ENCODE peak calls at places on chromosome 6, in four cellular contexts. One of them, this sample, is unnamed.

GRCh38 chr6:142359271-142359960 is 57.6 kb downstream of the ADGRG6 start:
- DNase-seq in cardiac muscle cell: peak; percentile 36
- DNase-seq in spleen: no peak
- DNase-seq in activated gamma-delta T cell treated with Interleukin-2 at 50 U/mL for 16 hours: no peak
- DNase-seq in this sample: no peak

GRCh38 chr6:4973972-4974885 is 29.6 kb downstream of the RPP40 start:
- DNase-seq in cardiac muscle cell: peak; percentile 64
- DNase-seq in spleen: no peak
- DNase-seq in activated gamma-delta T cell treated with Interleukin-2 at 50 U/mL for 16 hours: no peak
- DNase-seq in this sample: peak; percentile 84

GRCh38 chr6:167044696-167045095 is 45.5 kb downstream of the CEP43 start:
- DNase-seq in cardiac muscle cell: peak; percentile 6
- DNase-seq in spleen: no peak
- DNase-seq in activated gamma-delta T cell treated with Interleukin-2 at 50 U/mL for 16 hours: no peak
- DNase-seq in this sample: peak; percentile 53

GRCh38 chr6:30554404-30554803 is 1.9 kb downstream of the GNL1 start:
- DNase-seq in cardiac muscle cell: no peak
- DNase-seq in spleen: no peak
- DNase-seq in activated gamma-delta T cell treated with Interleukin-2 at 50 U/mL for 16 hours: no peak
- DNase-seq in this sample: no peak

GRCh38 chr6:14827366-14827765 is 418.5 kb upstream of the JARID2 start:
- DNase-seq in cardiac muscle cell: no peak
- DNase-seq in spleen: no peak
- DNase-seq in activated gamma-delta T cell treated with Interleukin-2 at 50 U/mL for 16 hours: no peak
- DNase-seq in this sample: no peak

GRCh38 chr6:135002974-135003703 is 51.5 kb downstream of the HBS1L start:
- DNase-seq in cardiac muscle cell: no peak
- DNase-seq in spleen: no peak
- DNase-seq in activated gamma-delta T cell treated with Interleukin-2 at 50 U/mL for 16 hours: no peak
- DNase-seq in this sample: no peak

GRCh38 chr6:118869894-118870665 is 23.9 kb upstream of the ASF1A start:
- DNase-seq in cardiac muscle cell: peak; percentile 69
- DNase-seq in spleen: no peak
- DNase-seq in activated gamma-delta T cell treated with Interleukin-2 at 50 U/mL for 16 hours: no peak
- DNase-seq in this sample: no peak

GRCh38 chr6:37137881-37138568 is 31.9 kb upstream of the PIM1 start:
- DNase-seq in cardiac muscle cell: peak; percentile 95
- DNase-seq in spleen: no peak
- DNase-seq in activated gamma-delta T cell treated with Interleukin-2 at 50 U/mL for 16 hours: no peak
- DNase-seq in this sample: no peak

GRCh38 chr6:77740380-77740779 is 87.5 kb downstream of the MEI4 start:
- DNase-seq in cardiac muscle cell: peak; percentile 8
- DNase-seq in spleen: no peak
- DNase-seq in activated gamma-delta T cell treated with Interleukin-2 at 50 U/mL for 16 hours: no peak
- DNase-seq in this sample: no peak

GRCh38 chr6:105389543-105389942 is 13.3 kb downstream of the PREP start:
- DNase-seq in cardiac muscle cell: no peak
- DNase-seq in spleen: no peak
- DNase-seq in activated gamma-delta T cell treated with Interleukin-2 at 50 U/mL for 16 hours: no peak
- DNase-seq in this sample: no peak